ENCODE peak calls at places on chromosomes 2 and 18, in nine cellular contexts. N is adrenal gland, O is head of caudate nucleus, P is right cardiac atrium, U is progenitor cell of endocrine pancreas, M is left cardiac atrium, S is Panc1, J is fibroblast of lung, B is aorta. Z is an unnamed sample.

GRCh38 chr2:974454-974853 is 23.8 kb downstream of the SNTG2 start:
- DNase-seq in N (peak), O (no peak), P (no peak), U (no peak), M (no peak), S (no peak), J (no peak), B (no peak), Z (no peak)

GRCh38 chr18:51390695-51391094 is 193.2 kb upstream of the MEX3C start:
- DNase-seq in N (no peak), O (no peak), P (no peak), U (no peak), M (no peak), S (no peak), J (no peak), B (no peak), Z (no peak)

GRCh38 chr18:8381801-8382459 is 227.3 kb upstream of the RAB12 start:
- DNase-seq in N (no peak), O (no peak), P (no peak), U (no peak), M (no peak), S (no peak), J (no peak), B (no peak), Z (no peak)

GRCh38 chr2:121102949-121103348 is 182.1 kb downstream of the TFCP2L1 start:
- DNase-seq in N (no peak), O (no peak), P (no peak), U (no peak), M (no peak), S (no peak), J (no peak), B (no peak), Z (no peak)

GRCh38 chr2:119338826-119339561 is 27.6 kb downstream of the C2orf76 start:
- DNase-seq in N (no peak), O (no peak), P (peak), U (no peak), M (no peak), S (no peak), J (no peak), B (peak), Z (no peak)

GRCh38 chr18:46199515-46200147 is 95.4 kb downstream of the HAUS1 start:
- DNase-seq in N (no peak), O (no peak), P (no peak), U (no peak), M (no peak), S (peak), J (peak), B (no peak), Z (no peak)

GRCh38 chr18:21820035-21820810 is 79.6 kb downstream of the MIB1 start:
- DNase-seq in N (no peak), O (no peak), P (no peak), U (no peak), M (no peak), S (no peak), J (peak), B (no peak), Z (no peak)

GRCh38 chr2:240605867-240606743 is 19.2 kb upstream of the GPR35 start:
- DNase-seq in N (no peak), O (peak), P (peak), U (no peak), M (peak), S (no peak), J (no peak), B (peak), Z (no peak)

GRCh38 chr18:49238433-49239042 is 221.9 kb downstream of the DYM start:
- DNase-seq in N (peak), O (no peak), P (no peak), U (no peak), M (no peak), S (no peak), J (peak), B (no peak), Z (no peak)

GRCh38 chr2:1082456-1083205 is 132.0 kb downstream of the SNTG2 start:
- DNase-seq in N (no peak), O (no peak), P (no peak), U (no peak), M (peak), S (no peak), J (no peak), B (no peak), Z (no peak)

GRCh38 chr2:159925975-159926374 is 128.0 kb upstream of the CD302 start:
- DNase-seq in N (no peak), O (no peak), P (no peak), U (no peak), M (no peak), S (no peak), J (no peak), B (no peak), Z (no peak)

GRCh38 chr2:9665903-9666302 is 35.1 kb upstream of the YWHAQ start:
- DNase-seq in N (no peak), O (no peak), P (no peak), U (no peak), M (no peak), S (peak), J (peak), B (no peak), Z (no peak)

GRCh38 chr2:224442092-224442999 is 40.4 kb upstream of the FAM124B start:
- DNase-seq in N (no peak), O (no peak), P (peak), U (no peak), M (no peak), S (no peak), J (peak), B (no peak), Z (no peak)

GRCh38 chr2:241813806-241814570 is 5.0 kb downstream of the NEU4 start:
- DNase-seq in N (no peak), O (no peak), P (no peak), U (no peak), M (peak), S (no peak), J (no peak), B (no peak), Z (no peak)

GRCh38 chr2:204260162-204260877 is 285.0 kb upstream of the PARD3B start:
- DNase-seq in N (peak), O (peak), P (peak), U (peak), M (peak), S (peak), J (peak), B (peak), Z (peak)

GRCh38 chr18:66587430-66587829 is 16.5 kb downstream of the CDH19 start:
- DNase-seq in N (no peak), O (no peak), P (no peak), U (no peak), M (no peak), S (no peak), J (no peak), B (no peak), Z (no peak)